ENCODE peak calls at places on chromosomes 11 and 22, in ten cellular contexts. T, I, S, C, E, W, P, A, N and G are unnamed samples.

GRCh38 chr11:70538641-70539359 is 140.5 kb downstream of the CTTN start:
- DNase-seq in S (no peak), I (no peak), E (no peak), P (no peak), N (no peak), T (no peak), A (no peak), W (no peak), C (no peak), G (peak)

GRCh38 chr11:76543006-76543703 is 98.3 kb downstream of the EMSY start:
- DNase-seq in P (no peak), A (no peak), W (no peak), T (no peak), N (no peak), C (no peak), S (no peak), E (no peak), I (no peak), G (no peak)

GRCh38 chr22:23522642-23523251 is 57.3 kb downstream of the IGLL1 start:
- DNase-seq in T (peak), I (no peak), W (no peak), P (no peak), S (no peak), N (no peak), A (no peak), E (no peak), C (no peak), G (peak)

GRCh38 chr22:29267462-29267857 is 321 bp downstream of the RHBDD3 start:
- DNase-seq in W (no peak), S (no peak), C (no peak), E (no peak), A (no peak), N (no peak), I (no peak), P (no peak), T (no peak), G (no peak)

GRCh38 chr22:38230108-38230825 is 28.5 kb downstream of the MAFF start:
- DNase-seq in S (peak), P (peak), W (no peak), N (peak), A (no peak), T (peak), E (peak), C (no peak), I (no peak), G (no peak)

GRCh38 chr11:104127828-104128227 is 36.1 kb downstream of the PDGFD start:
- DNase-seq in C (no peak), T (no peak), P (no peak), W (no peak), N (no peak), S (no peak), I (no peak), E (no peak), A (no peak), G (no peak)

GRCh38 chr22:19110064-19110458 is 12.2 kb downstream of the DGCR2 start:
- DNase-seq in C (no peak), I (no peak), T (no peak), W (no peak), N (no peak), P (no peak), E (no peak), A (no peak), S (no peak), G (no peak)

GRCh38 chr22:17481424-17481823 is 81.9 kb upstream of the SLC25A18 start:
- DNase-seq in T (no peak), A (no peak), I (no peak), N (no peak), E (no peak), S (no peak), C (no peak), P (no peak), W (no peak), G (no peak)

GRCh38 chr11:16603890-16604783 is 134.3 kb upstream of the C11orf58 start:
- DNase-seq in N (peak), C (peak), W (peak), A (no peak), P (peak), S (peak), T (peak), E (peak), I (no peak), G (peak)

GRCh38 chr22:21443057-21443734 is 24.0 kb upstream of the TMEM191C start:
- DNase-seq in C (no peak), T (no peak), S (no peak), N (no peak), P (peak), W (no peak), A (no peak), I (no peak), E (peak), G (peak)

GRCh38 chr11:122108192-122108799 is 7.7 kb downstream of the BLID start:
- DNase-seq in C (no peak), I (no peak), T (no peak), W (peak), A (no peak), P (no peak), S (peak), N (peak), E (no peak), G (no peak)

GRCh38 chr22:42214625-42215415 is 55.6 kb downstream of the TCF20 start:
- DNase-seq in E (no peak), S (no peak), W (peak), C (no peak), P (no peak), I (no peak), T (no peak), N (no peak), A (no peak), G (no peak)

GRCh38 chr11:35112056-35112845 is 26.7 kb upstream of the CD44 start:
- DNase-seq in P (no peak), E (no peak), W (no peak), C (no peak), N (no peak), T (no peak), S (no peak), I (no peak), A (no peak), G (no peak)

GRCh38 chr11:45333023-45333422 is 46.9 kb upstream of the SYT13 start:
- DNase-seq in S (no peak), T (no peak), N (no peak), I (no peak), P (no peak), A (no peak), C (no peak), W (no peak), E (no peak), G (no peak)

GRCh38 chr22:45534339-45535192 is 31.9 kb downstream of the FBLN1 start:
- DNase-seq in E (peak), P (no peak), T (no peak), I (no peak), N (no peak), A (no peak), C (no peak), W (no peak), S (no peak), G (no peak)

GRCh38 chr22:45538284-45538683 is 35.6 kb downstream of the FBLN1 start:
- DNase-seq in S (no peak), P (no peak), C (no peak), T (no peak), E (peak), N (no peak), A (no peak), W (no peak), I (no peak), G (no peak)

GRCh38 chr22:45540122-45540521 is 37.4 kb downstream of the FBLN1 start:
- DNase-seq in N (no peak), I (no peak), C (no peak), E (no peak), P (no peak), S (no peak), T (no peak), W (no peak), A (no peak), G (no peak)

GRCh38 chr22:45535400-45535799 is 32.7 kb downstream of the FBLN1 start:
- DNase-seq in I (no peak), E (no peak), W (no peak), P (no peak), T (no peak), A (no peak), N (no peak), S (no peak), C (no peak), G (no peak)

GRCh38 chr22:45537734-45538181 is 35.1 kb downstream of the FBLN1 start:
- DNase-seq in E (peak), S (peak), C (peak), P (peak), I (no peak), A (no peak), W (no peak), T (peak), N (no peak), G (no peak)
- H3K4me3 ChIP-seq in E (no peak), S (no peak), C (no peak), P (no peak), I (no peak), A (peak), W (no peak), T (no peak), N (no peak), G (no peak)

DNA sequence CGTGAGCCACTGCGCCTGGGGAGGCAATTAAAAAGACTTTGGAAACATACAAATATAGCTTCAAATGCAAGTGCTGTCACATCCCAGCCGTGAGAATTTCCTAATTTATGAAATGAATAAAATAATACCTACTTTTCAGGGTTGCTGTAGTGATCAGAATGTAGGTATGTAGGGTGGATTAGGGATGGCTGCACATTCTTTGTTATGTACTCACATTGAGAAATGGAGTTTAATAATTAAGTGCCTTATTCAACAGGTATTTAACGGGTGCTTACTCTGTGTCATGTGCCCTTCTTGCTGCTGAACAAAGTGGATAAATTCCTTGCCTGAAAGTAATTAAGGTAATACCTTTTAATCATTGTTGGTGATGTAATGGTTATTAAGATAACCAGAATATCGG is 37.0 kb downstream of the MMP7 start:
- DNase-seq in S (no peak), C (no peak), P (no peak), W (no peak), E (no peak), T (no peak), I (no peak), N (peak), A (no peak), G (no peak)
- H3K4me3 ChIP-seq in S (no peak), C (no peak), P (no peak), W (no peak), E (no peak), T (no peak), I (no peak), N (no peak), A (no peak), G (no peak)

GRCh38 chr11:102268985-102269470 is 48.3 kb upstream of the BIRC3 start:
- DNase-seq in N (no peak), P (no peak), E (no peak), T (no peak), C (no peak), I (no peak), S (no peak), A (no peak), W (no peak), G (no peak)
- H3K4me3 ChIP-seq in N (peak), P (peak), E (peak), T (peak), C (no peak), I (peak), S (no peak), A (peak), W (no peak), G (peak)

GRCh38 chr11:118623291-118623655 is 15.9 kb downstream of the PHLDB1 start:
- DNase-seq in W (no peak), T (peak), N (no peak), C (peak), P (no peak), S (no peak), I (no peak), E (peak), A (no peak), G (peak)
- H3K4me3 ChIP-seq in W (no peak), T (peak), N (no peak), C (peak), P (no peak), S (no peak), I (no peak), E (no peak), A (peak), G (no peak)

GRCh38 chr22:49449811-49450386 is 377.8 kb downstream of the BRD1 start:
- DNase-seq in T (no peak), E (no peak), P (no peak), I (no peak), W (no peak), A (no peak), N (no peak), C (no peak), S (no peak), G (no peak)

GRCh38 chr22:49450521-49450920 is 377.2 kb downstream of the BRD1 start:
- DNase-seq in P (no peak), T (no peak), S (no peak), W (no peak), C (no peak), A (no peak), I (no peak), E (no peak), N (no peak), G (no peak)

GRCh38 chr22:49447837-49448236 is 379.8 kb downstream of the BRD1 start:
- DNase-seq in E (no peak), I (no peak), T (no peak), P (no peak), N (no peak), W (no peak), C (no peak), A (no peak), S (no peak), G (no peak)

GRCh38 chr22:49448546-49448945 is 379.1 kb downstream of the BRD1 start:
- DNase-seq in N (no peak), P (no peak), S (no peak), W (no peak), T (no peak), C (no peak), A (no peak), I (no peak), E (no peak), G (no peak)

GRCh38 chr22:49449377-49449776 is 378.3 kb downstream of the BRD1 start:
- DNase-seq in A (no peak), P (no peak), W (no peak), I (no peak), N (no peak), T (no peak), E (no peak), C (no peak), S (no peak), G (no peak)
- H3K4me3 ChIP-seq in A (no peak), P (no peak), W (no peak), I (no peak), N (no peak), T (no peak), E (no peak), C (no peak), S (no peak), G (no peak)

GRCh38 chr11:66011239-66011784 is 496 bp upstream of the CST6 start:
- DNase-seq in I (no peak), A (no peak), S (no peak), C (peak), N (no peak), P (no peak), E (peak), W (no peak), T (no peak), G (no peak)

GRCh38 chr11:66012946-66013761 is 1.3 kb downstream of the CST6 start:
- DNase-seq in I (no peak), P (no peak), A (no peak), W (no peak), T (no peak), S (no peak), E (no peak), N (no peak), C (no peak), G (no peak)

GRCh38 chr11:66012371-66012945 is 650 bp downstream of the CST6 start:
- DNase-seq in P (no peak), A (no peak), S (no peak), I (no peak), E (no peak), C (no peak), N (no peak), T (no peak), W (no peak), G (no peak)

GRCh38 chr11:66013762-66014100 is 1.9 kb downstream of the CST6 start:
- DNase-seq in T (no peak), C (no peak), W (no peak), N (no peak), I (no peak), P (no peak), E (no peak), S (no peak), A (no peak), G (no peak)

GRCh38 chr11:66011785-66012303 is at the start of gene CST6:
- DNase-seq in C (no peak), W (no peak), N (no peak), A (no peak), P (no peak), T (no peak), S (no peak), I (no peak), E (no peak), G (no peak)
- H3K4me3 ChIP-seq in C (no peak), W (no peak), N (peak), A (peak), P (peak), T (no peak), S (no peak), I (peak), E (no peak), G (no peak)

GRCh38 chr11:118565062-118565461 is 669 bp downstream of the IFT46 start:
- DNase-seq in W (peak), C (no peak), N (no peak), E (peak), P (no peak), S (peak), I (no peak), A (peak), T (no peak), G (no peak)
- H3K4me3 ChIP-seq in W (peak), C (no peak), N (no peak), E (peak), P (peak), S (no peak), I (peak), A (peak), T (peak), G (peak)